ENCODE peak calls at places on chromosomes 3 and 15, in four cellular contexts. One of them, this sample, is unnamed.

GRCh38 chr3:14379842-14380241 is 22.6 kb upstream of the SLC6A6 start:
- DNase-seq in heart right ventricle: no peak
- DNase-seq in body of pancreas: no peak
- DNase-seq in SJSA1: no peak
- DNase-seq in this sample: no peak

GRCh38 chr3:50572801-50573371 is 3.6 kb downstream of the HEMK1 start:
- DNase-seq in heart right ventricle: no peak
- DNase-seq in SJSA1: no peak
- DNase-seq in body of pancreas: no peak
- DNase-seq in this sample: no peak

GRCh38 chr3:156602424-156602823 is 47.5 kb upstream of the SSR3 start:
- DNase-seq in SJSA1: no peak
- DNase-seq in body of pancreas: no peak
- DNase-seq in heart right ventricle: no peak
- DNase-seq in this sample: no peak

GRCh38 chr3:136464502-136464901 is 214.4 kb downstream of the PCCB start:
- DNase-seq in SJSA1: no peak
- DNase-seq in body of pancreas: no peak
- DNase-seq in heart right ventricle: no peak
- DNase-seq in this sample: no peak

GRCh38 chr3:161273589-161274218 is 52.6 kb downstream of the NMD3 start:
- DNase-seq in heart right ventricle: no peak
- DNase-seq in body of pancreas: peak
- DNase-seq in SJSA1: peak
- DNase-seq in this sample: no peak

GRCh38 chr15:44535509-44536297 is 1.2 kb upstream of the EIF3J start:
- DNase-seq in SJSA1: no peak
- DNase-seq in heart right ventricle: no peak
- DNase-seq in body of pancreas: peak
- DNase-seq in this sample: no peak

GRCh38 chr3:11954312-11954934 is 49.8 kb upstream of the SYN2 start:
- DNase-seq in heart right ventricle: no peak
- DNase-seq in SJSA1: no peak
- DNase-seq in body of pancreas: no peak
- DNase-seq in this sample: no peak

GRCh38 chr3:41193822-41194539 is 5.3 kb upstream of the CTNNB1 start:
- DNase-seq in body of pancreas: no peak
- DNase-seq in SJSA1: no peak
- DNase-seq in heart right ventricle: no peak
- DNase-seq in this sample: no peak

GRCh38 chr3:64166584-64167155 is 58.6 kb downstream of the PRICKLE2 start:
- DNase-seq in SJSA1: no peak
- DNase-seq in heart right ventricle: no peak
- DNase-seq in body of pancreas: no peak
- DNase-seq in this sample: no peak

GRCh38 chr3:142228964-142229363 is 3.6 kb upstream of the GK5 start:
- DNase-seq in heart right ventricle: no peak
- DNase-seq in SJSA1: no peak
- DNase-seq in body of pancreas: no peak
- DNase-seq in this sample: no peak

GRCh38 chr3:72694398-72694797 is 153.8 kb downstream of the SHQ1 start:
- DNase-seq in heart right ventricle: no peak
- DNase-seq in body of pancreas: no peak
- DNase-seq in SJSA1: peak
- DNase-seq in this sample: no peak

GRCh38 chr3:138227650-138228049 is 40.5 kb downstream of the ARMC8 start:
- DNase-seq in body of pancreas: no peak
- DNase-seq in heart right ventricle: no peak
- DNase-seq in SJSA1: no peak
- DNase-seq in this sample: no peak

GRCh38 chr3:23002846-23003800 is 200.0 kb upstream of the UBE2E2 start:
- DNase-seq in heart right ventricle: no peak
- DNase-seq in body of pancreas: peak
- DNase-seq in SJSA1: no peak
- DNase-seq in this sample: peak

GRCh38 chr3:49654955-49655556 is 19.1 kb upstream of the APEH start:
- DNase-seq in heart right ventricle: no peak
- DNase-seq in body of pancreas: no peak
- DNase-seq in SJSA1: no peak
- DNase-seq in this sample: no peak

GRCh38 chr3:177676947-177677587 is 479.8 kb upstream of the TBL1XR1 start:
- DNase-seq in body of pancreas: peak
- DNase-seq in heart right ventricle: no peak
- DNase-seq in SJSA1: no peak
- DNase-seq in this sample: no peak

GRCh38 chr3:41726891-41727290 is 235.0 kb downstream of the ULK4 start:
- DNase-seq in SJSA1: no peak
- DNase-seq in body of pancreas: no peak
- DNase-seq in heart right ventricle: no peak
- DNase-seq in this sample: no peak

GRCh38 chr3:193702967-193703366 is 110.0 kb downstream of the OPA1 start:
- DNase-seq in heart right ventricle: no peak
- DNase-seq in body of pancreas: no peak
- DNase-seq in SJSA1: no peak
- DNase-seq in this sample: no peak

GRCh38 chr3:31038086-31038737 is 143.8 kb upstream of the GADL1 start:
- DNase-seq in body of pancreas: no peak
- DNase-seq in SJSA1: no peak
- DNase-seq in heart right ventricle: no peak
- DNase-seq in this sample: no peak

GRCh38 chr3:113804701-113805100 is 33.9 kb upstream of the GRAMD1C start:
- DNase-seq in heart right ventricle: no peak
- DNase-seq in SJSA1: no peak
- DNase-seq in body of pancreas: no peak
- DNase-seq in this sample: no peak

GRCh38 chr15:75007216-75007615 is 11.9 kb downstream of the SCAMP5 start:
- DNase-seq in body of pancreas: no peak
- DNase-seq in heart right ventricle: no peak
- DNase-seq in SJSA1: no peak
- DNase-seq in this sample: no peak

GRCh38 chr15:64279131-64279530 is 76.8 kb downstream of the CSNK1G1 start:
- DNase-seq in body of pancreas: no peak
- DNase-seq in heart right ventricle: no peak
- DNase-seq in SJSA1: no peak
- DNase-seq in this sample: no peak

GRCh38 chr15:74438696-74439316 is 5.0 kb upstream of the SEMA7A start:
- DNase-seq in heart right ventricle: peak
- DNase-seq in SJSA1: peak
- DNase-seq in body of pancreas: peak
- DNase-seq in this sample: peak

GRCh38 chr3:70631716-70632307 is 319.4 kb upstream of the MDFIC2 start:
- DNase-seq in SJSA1: no peak
- DNase-seq in heart right ventricle: no peak
- DNase-seq in body of pancreas: no peak
- DNase-seq in this sample: no peak

GRCh38 chr15:94177112-94177511 is 54.2 kb upstream of the MCTP2 start:
- DNase-seq in SJSA1: no peak
- DNase-seq in body of pancreas: no peak
- DNase-seq in heart right ventricle: no peak
- DNase-seq in this sample: no peak

GRCh38 chr15:62241135-62241770 is 76.2 kb upstream of the C2CD4B start:
- DNase-seq in body of pancreas: peak
- DNase-seq in heart right ventricle: no peak
- DNase-seq in SJSA1: no peak
- DNase-seq in this sample: no peak

GRCh38 chr15:63823253-63823844 is 10.4 kb downstream of the HERC1 start:
- DNase-seq in body of pancreas: no peak
- DNase-seq in SJSA1: no peak
- DNase-seq in heart right ventricle: no peak
- DNase-seq in this sample: no peak

GRCh38 chr3:171508676-171509075 is 48.5 kb upstream of the TNIK start:
- DNase-seq in SJSA1: no peak
- DNase-seq in heart right ventricle: no peak
- DNase-seq in body of pancreas: no peak
- DNase-seq in this sample: no peak

GRCh38 chr15:36479200-36479896 is 100.1 kb upstream of the CDIN1 start:
- DNase-seq in heart right ventricle: no peak
- DNase-seq in body of pancreas: no peak
- DNase-seq in SJSA1: peak
- DNase-seq in this sample: no peak

GRCh38 chr15:95468820-95469219 is 861.7 kb upstream of the NR2F2 start:
- DNase-seq in heart right ventricle: no peak
- DNase-seq in body of pancreas: no peak
- DNase-seq in SJSA1: no peak
- DNase-seq in this sample: no peak

GRCh38 chr3:130894873-130895330 is 1.0 kb downstream of the ATP2C1 start:
- DNase-seq in heart right ventricle: no peak
- DNase-seq in SJSA1: peak
- DNase-seq in body of pancreas: no peak
- DNase-seq in this sample: no peak
- H3K27ac ChIP-seq in heart right ventricle: peak
- H3K27ac ChIP-seq in SJSA1: peak
- H3K27ac ChIP-seq in body of pancreas: peak
- H3K27ac ChIP-seq in this sample: peak

GRCh38 chr3:36524560-36524959 is 144.3 kb downstream of the STAC start:
- DNase-seq in heart right ventricle: no peak
- DNase-seq in body of pancreas: no peak
- DNase-seq in SJSA1: peak
- DNase-seq in this sample: no peak
- H3K27ac ChIP-seq in heart right ventricle: no peak
- H3K27ac ChIP-seq in body of pancreas: no peak
- H3K27ac ChIP-seq in SJSA1: peak
- H3K27ac ChIP-seq in this sample: no peak

DNA sequence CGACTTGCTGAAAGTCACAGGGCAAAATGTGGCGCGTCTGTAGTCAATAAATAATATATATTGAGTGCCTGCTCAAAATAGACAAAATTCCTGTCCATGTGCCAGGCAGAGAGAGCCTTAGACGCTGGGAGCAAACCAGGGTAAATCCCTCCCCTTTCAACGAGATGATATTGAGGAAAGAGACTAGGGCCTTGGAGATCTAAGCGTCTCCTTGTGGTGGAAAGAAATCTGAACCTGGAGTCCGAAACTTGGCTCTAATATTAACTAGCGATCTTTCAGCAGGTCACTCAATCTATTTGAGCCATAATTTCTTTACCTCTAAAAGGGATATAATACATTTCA is 348 bp upstream of the DPP8 start:
- DNase-seq in heart right ventricle: no peak
- DNase-seq in SJSA1: no peak
- DNase-seq in body of pancreas: no peak
- DNase-seq in this sample: no peak
- H3K27ac ChIP-seq in heart right ventricle: no peak
- H3K27ac ChIP-seq in SJSA1: no peak
- H3K27ac ChIP-seq in body of pancreas: peak
- H3K27ac ChIP-seq in this sample: peak

DNA sequence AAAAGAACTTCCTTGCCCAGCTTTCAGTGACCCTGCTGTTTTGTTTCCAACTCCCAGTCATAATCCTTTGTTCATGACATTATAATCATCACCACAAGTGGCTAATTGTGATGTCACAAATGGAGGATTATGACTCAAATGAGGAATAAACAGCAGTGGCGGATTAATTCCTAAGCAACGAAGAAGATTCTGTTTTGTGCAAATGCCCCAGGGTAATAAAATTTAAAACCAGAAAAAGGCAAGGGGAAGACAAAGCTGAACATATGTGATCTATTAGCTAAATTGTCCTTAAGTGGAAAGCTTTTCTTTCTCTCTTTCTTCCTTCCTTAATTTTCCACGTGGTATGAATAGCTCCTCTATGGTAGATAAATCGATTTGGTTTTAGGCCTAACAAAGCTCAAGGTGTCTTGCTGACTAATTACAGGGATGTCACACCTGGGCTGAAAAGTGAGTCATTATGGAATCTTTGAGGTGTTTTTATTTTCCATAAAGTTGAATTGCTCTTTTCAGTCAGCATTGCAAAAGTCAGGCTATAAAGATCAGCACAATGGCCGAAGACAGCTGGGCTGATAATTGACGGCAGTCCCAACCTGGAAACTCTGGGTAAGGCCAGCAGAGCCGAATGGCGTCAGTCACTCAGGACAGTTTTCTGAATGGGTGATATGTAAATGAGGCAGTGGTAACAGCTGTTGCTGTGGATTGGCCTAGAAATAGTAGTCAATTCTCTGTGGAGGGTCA is 121.5 kb downstream of the PTPRG start:
- DNase-seq in body of pancreas: no peak
- DNase-seq in SJSA1: peak
- DNase-seq in heart right ventricle: no peak
- DNase-seq in this sample: no peak
- H3K27ac ChIP-seq in body of pancreas: no peak
- H3K27ac ChIP-seq in SJSA1: no peak
- H3K27ac ChIP-seq in heart right ventricle: no peak
- H3K27ac ChIP-seq in this sample: no peak

GRCh38 chr3:43998374-43998840 is 243.3 kb upstream of the TOPAZ1 start:
- DNase-seq in heart right ventricle: no peak
- DNase-seq in body of pancreas: no peak
- DNase-seq in SJSA1: no peak
- DNase-seq in this sample: no peak
- H3K27ac ChIP-seq in heart right ventricle: no peak
- H3K27ac ChIP-seq in body of pancreas: no peak
- H3K27ac ChIP-seq in SJSA1: no peak
- H3K27ac ChIP-seq in this sample: no peak

GRCh38 chr15:58291848-58292247 is 139.9 kb upstream of the LIPC start:
- DNase-seq in SJSA1: no peak
- DNase-seq in body of pancreas: no peak
- DNase-seq in heart right ventricle: no peak
- DNase-seq in this sample: no peak
- H3K27ac ChIP-seq in SJSA1: no peak
- H3K27ac ChIP-seq in body of pancreas: no peak
- H3K27ac ChIP-seq in heart right ventricle: no peak
- H3K27ac ChIP-seq in this sample: no peak

GRCh38 chr3:79019924-79020173 is 747.9 kb downstream of the ROBO1 start:
- DNase-seq in body of pancreas: no peak
- DNase-seq in heart right ventricle: no peak
- DNase-seq in SJSA1: no peak
- DNase-seq in this sample: no peak

GRCh38 chr3:79015854-79016253 is 751.9 kb downstream of the ROBO1 start:
- DNase-seq in heart right ventricle: no peak
- DNase-seq in body of pancreas: no peak
- DNase-seq in SJSA1: no peak
- DNase-seq in this sample: no peak

GRCh38 chr3:79016587-79017380 is 751.0 kb downstream of the ROBO1 start:
- DNase-seq in body of pancreas: no peak
- DNase-seq in heart right ventricle: no peak
- DNase-seq in SJSA1: peak
- DNase-seq in this sample: no peak

GRCh38 chr3:79019137-79019923 is 748.5 kb downstream of the ROBO1 start:
- DNase-seq in body of pancreas: peak
- DNase-seq in SJSA1: peak
- DNase-seq in heart right ventricle: peak
- DNase-seq in this sample: peak

GRCh38 chr3:79018671-79019136 is 749.1 kb downstream of the ROBO1 start:
- DNase-seq in heart right ventricle: peak
- DNase-seq in body of pancreas: peak
- DNase-seq in SJSA1: peak
- DNase-seq in this sample: peak
- H3K27ac ChIP-seq in heart right ventricle: peak
- H3K27ac ChIP-seq in body of pancreas: peak
- H3K27ac ChIP-seq in SJSA1: peak
- H3K27ac ChIP-seq in this sample: peak

GRCh38 chr3:8658326-8659212 is 14.0 kb upstream of the SSUH2 start:
- DNase-seq in heart right ventricle: peak
- DNase-seq in SJSA1: peak
- DNase-seq in body of pancreas: peak
- DNase-seq in this sample: peak
- H3K27ac ChIP-seq in heart right ventricle: peak
- H3K27ac ChIP-seq in SJSA1: peak
- H3K27ac ChIP-seq in body of pancreas: peak
- H3K27ac ChIP-seq in this sample: peak

This sample was measured in heart left ventricle.